ENCODE peak calls at places on chromosomes 13 and 19, in seven cellular contexts. U is ovary; M is CD8-positive, alpha-beta T cell; W is aorta; N is astrocyte; Z is NT2/D1; S is lung. C is an unnamed sample.

GRCh38 chr13:111341886-111342285 is 21.4 kb downstream of the TEX29 start:
- DNase-seq in Z (no peak), W (no peak), U (no peak), M (no peak), S (peak; percentile 18), N (no peak), C (no peak)

GRCh38 chr13:45860240-45860639 is 8.7 kb upstream of the SIAH3 start:
- DNase-seq in M (no peak), U (no peak), Z (no peak), S (no peak), W (no peak), N (no peak), C (no peak)

GRCh38 chr13:52738719-52739467 is 727 bp downstream of the CNMD start:
- DNase-seq in M (peak; percentile 62), W (no peak), S (no peak), N (no peak), Z (no peak), U (no peak), C (no peak)

GRCh38 chr19:18895038-18895827 is 725 bp downstream of the CERS1 start:
- DNase-seq in Z (peak; percentile 67), M (no peak), S (no peak), U (peak; percentile 46), N (no peak), W (no peak), C (peak; percentile 27)

GRCh38 chr13:114019367-114019766 is 45.5 kb upstream of the C13orf46 start:
- DNase-seq in W (no peak), S (no peak), Z (peak; percentile 27), U (no peak), N (no peak), M (no peak), C (no peak)

GRCh38 chr19:48244289-48244688 is 11.4 kb downstream of the CARD8 start:
- DNase-seq in M (peak; percentile 63), U (no peak), W (no peak), S (no peak), N (no peak), Z (no peak), C (no peak)

GRCh38 chr19:56566904-56567273 is 379 bp upstream of the ZNF470 start:
- DNase-seq in S (peak; percentile 58), Z (no peak), N (no peak), W (peak; percentile 87), U (no peak), M (no peak), C (peak; percentile 66)

GRCh38 chr13:100274942-100275506 is 186.1 kb downstream of the PCCA start:
- DNase-seq in S (no peak), U (no peak), W (no peak), M (no peak), N (peak; percentile 53), Z (no peak), C (no peak)

GRCh38 chr19:4229179-4229931 is at the start of gene EBI3:
- DNase-seq in N (peak; percentile 46), U (no peak), M (no peak), W (no peak), Z (no peak), S (no peak), C (no peak)

GRCh38 chr13:93224545-93224944 is 2.1 kb upstream of the GPC6 start:
- DNase-seq in M (no peak), N (peak; percentile 93), S (no peak), W (no peak), Z (peak; percentile 76), U (no peak), C (peak; percentile 41)

GRCh38 chr19:33473644-33474305 is 47.8 kb downstream of the PEPD start:
- DNase-seq in U (no peak), S (no peak), M (peak; percentile 25), Z (no peak), N (peak; percentile 73), W (peak; percentile 20), C (no peak)

GRCh38 chr13:37348916-37349653 is 243.6 kb upstream of the CSNK1A1L start:
- DNase-seq in Z (no peak), N (no peak), M (no peak), U (no peak), W (no peak), S (no peak), C (no peak)

GRCh38 chr13:51681037-51681678 is 96.9 kb downstream of the WDFY2 start:
- DNase-seq in Z (no peak), W (no peak), S (no peak), N (peak; percentile 86), U (no peak), M (no peak), C (no peak)

GRCh38 chr19:33800012-33800680 is 3.5 kb downstream of the KCTD15 start:
- DNase-seq in Z (no peak), S (no peak), N (no peak), U (no peak), W (no peak), M (no peak), C (no peak)

GRCh38 chr13:31199849-31200635 is at the start of gene B3GLCT:
- DNase-seq in W (peak; percentile 94), M (peak; percentile 89), S (peak; percentile 79), Z (peak; percentile 57), N (peak; percentile 37), U (peak; percentile 89), C (peak; percentile 83)

GRCh38 chr13:31199527-31199848 is 287 bp upstream of the B3GLCT start:
- DNase-seq in M (no peak), U (no peak), S (no peak), W (no peak), N (no peak), Z (no peak), C (no peak)

GRCh38 chr13:31200636-31200970 is 828 bp downstream of the B3GLCT start:
- DNase-seq in N (no peak), Z (no peak), U (no peak), M (no peak), W (peak; percentile 88), S (peak; percentile 43), C (peak; percentile 39)

GRCh38 chr13:31198524-31198923 is 1.3 kb upstream of the B3GLCT start:
- DNase-seq in M (no peak), S (no peak), W (no peak), Z (no peak), U (no peak), N (no peak), C (no peak)

GRCh38 chr13:31201341-31202024 is 1.7 kb downstream of the B3GLCT start:
- DNase-seq in N (peak; percentile 34), U (peak; percentile 32), M (no peak), W (no peak), S (no peak), Z (no peak), C (peak; percentile 15)
- H3K4me3 ChIP-seq in N (peak overlapping the region; percentile 74), U (peak overlapping the region; percentile 84), M (peak overlapping the region; percentile 81), W (peak overlapping the region; percentile 14), S (no peak overlapping the region), Z (no peak overlapping the region), C (peak overlapping the region; percentile 51)

DNA sequence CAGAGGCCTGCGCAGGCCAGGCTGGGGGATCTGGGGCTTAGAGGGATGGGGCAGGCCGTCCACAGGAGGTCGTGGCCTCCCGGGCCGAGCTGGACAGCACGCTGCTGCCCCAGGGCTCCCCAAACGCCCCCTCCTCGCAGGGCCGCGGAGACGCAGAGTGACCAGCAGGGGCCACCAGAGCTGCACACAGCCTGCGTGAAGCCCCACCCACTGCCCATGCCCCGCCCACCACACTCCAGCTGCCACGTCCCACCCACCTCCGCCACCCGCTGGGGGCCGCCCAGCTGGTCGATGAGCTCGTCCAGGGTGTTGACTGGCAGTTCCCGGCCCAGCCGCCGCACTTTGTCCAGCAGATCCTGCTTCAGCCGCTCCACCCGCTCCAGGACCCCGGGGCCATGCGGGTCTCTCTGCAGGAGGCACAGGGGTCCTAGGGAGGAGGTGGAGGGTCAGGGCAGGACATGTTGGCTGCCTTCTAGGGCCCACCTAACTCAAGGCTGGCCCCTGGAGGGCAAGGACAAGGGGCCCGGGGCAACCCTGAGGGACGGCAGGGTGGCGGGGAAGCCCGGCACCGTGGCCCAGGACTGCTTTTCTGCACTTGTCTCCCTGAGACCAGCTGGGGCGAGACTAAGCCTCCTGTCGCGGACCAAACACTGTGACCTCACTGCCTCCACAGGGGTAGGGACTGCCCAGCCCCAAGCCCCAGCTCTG is 9.6 kb downstream of the GPX4 start:
- DNase-seq in S (peak; percentile 94), N (peak; percentile 77), W (peak; percentile 99), Z (no peak), U (peak; percentile 98), M (peak; percentile 89), C (peak; percentile 99)
- H3K36me3 ChIP-seq in S (peaks cover 84% of the 10 kb centered on the region), N (no peaks in the 10 kb centered on the region), W (peaks cover 6% of the 10 kb centered on the region), Z (peaks cover 80% of the 10 kb centered on the region), U (no peaks in the 10 kb centered on the region), M (peaks cover 28% of the 10 kb centered on the region), C (peaks cover 31% of the 10 kb centered on the region)

GRCh38 chr19:40005670-40006272 is 8.9 kb downstream of the ZNF546 start:
- DNase-seq in Z (no peak), W (no peak), U (no peak), N (no peak), M (no peak), S (no peak), C (no peak)

GRCh38 chr19:40006273-40006691 is 9.4 kb downstream of the ZNF546 start:
- DNase-seq in N (peak; percentile 84), Z (no peak), W (no peak), M (no peak), S (no peak), U (no peak), C (no peak)

GRCh38 chr19:40013991-40014390 is 17.1 kb downstream of the ZNF546 start:
- DNase-seq in U (no peak), Z (no peak), N (no peak), W (no peak), S (no peak), M (no peak), C (no peak)

DNA sequence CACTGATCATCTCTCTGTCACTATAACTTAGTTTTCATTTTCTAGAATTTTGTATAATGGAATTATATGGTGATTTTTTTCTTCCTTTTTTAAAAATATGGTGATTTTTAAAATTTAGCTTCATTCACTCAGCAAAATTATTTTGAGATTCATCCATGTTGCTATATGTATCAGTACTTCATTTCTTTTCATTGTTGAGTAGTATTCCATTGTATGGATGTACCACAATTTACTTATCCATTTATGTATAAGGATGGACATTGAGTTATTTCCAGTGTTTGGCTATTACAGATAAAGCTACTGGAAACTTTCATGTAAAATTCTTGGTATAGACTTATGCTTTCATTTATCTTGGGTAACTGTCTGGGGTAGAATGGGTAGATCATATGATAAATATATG is 12.8 kb downstream of the ZNF546 start:
- DNase-seq in Z (no peak), W (no peak), U (no peak), S (no peak), N (no peak), M (no peak), C (no peak)
- H3K9me3 ChIP-seq in Z (peaks cover 35% of the 10 kb centered on the region), W (peaks cover 3% of the 10 kb centered on the region), U (no peaks in the 10 kb centered on the region), S (peaks cover 4% of the 10 kb centered on the region), N (peaks cover 12% of the 10 kb centered on the region), M (peaks cover 12% of the 10 kb centered on the region), C (peaks cover 5% of the 10 kb centered on the region)

GRCh38 chr19:45475537-45476348 is 7.9 kb downstream of the FOSB start:
- DNase-seq in W (peak; percentile 83), N (no peak), M (no peak), U (no peak), S (no peak), Z (no peak), C (no peak)

GRCh38 chr19:45476349-45476717 is 8.5 kb downstream of the FOSB start:
- DNase-seq in U (no peak), N (no peak), S (no peak), W (peak; percentile 83), Z (no peak), M (no peak), C (no peak)

GRCh38 chr19:45478454-45479238 is 10.8 kb downstream of the FOSB start:
- DNase-seq in S (peak; percentile 86), W (peak; percentile 94), N (peak; percentile 90), U (peak; percentile 88), Z (no peak), M (peak; percentile 93), C (peak; percentile 94)

GRCh38 chr19:45477216-45477615 is 9.4 kb downstream of the FOSB start:
- DNase-seq in W (no peak), Z (no peak), U (no peak), N (no peak), S (no peak), M (no peak), C (no peak)

GRCh38 chr19:45477713-45478453 is 10.1 kb downstream of the FOSB start:
- DNase-seq in M (no peak), W (peak; percentile 83), U (no peak), S (no peak), N (no peak), Z (no peak), C (no peak)
- H3K4me3 ChIP-seq in M (peak overlapping the region; percentile 57), W (no peak overlapping the region), U (peak overlapping the region; percentile 53), S (no peak overlapping the region), N (peak overlapping the region; percentile 83), Z (peak overlapping the region; percentile 39), C (peak overlapping the region; percentile 42)

C was measured in HAP-1.